ENCODE peak calls at places on chromosomes 11 and 22, in ten cellular contexts. One of them, this sample, is unnamed.
A peak's percentile ranks its signal among the peaks of the same experiment; 100 is the strongest.

GRCh38 chr22:27430799-27431480 is 370.6 kb downstream of the MN1 start:
- DNase-seq in Peyer's patch: no peak
- DNase-seq in right lobe of liver: no peak
- DNase-seq in CD8-positive, alpha-beta T cell: no peak
- DNase-seq in spleen: no peak
- DNase-seq in thyroid gland: no peak
- DNase-seq in adrenal gland: no peak
- DNase-seq in GM23338: no peak
- DNase-seq in aorta: no peak
- DNase-seq in brain microvascular endothelial cell: no peak
- DNase-seq in this sample: no peak

GRCh38 chr11:27839226-27839913 is 139.1 kb upstream of the BDNF start:
- DNase-seq in Peyer's patch: no peak
- DNase-seq in right lobe of liver: no peak
- DNase-seq in CD8-positive, alpha-beta T cell: no peak
- DNase-seq in spleen: no peak
- DNase-seq in thyroid gland: no peak
- DNase-seq in adrenal gland: no peak
- DNase-seq in GM23338: peak; percentile 52
- DNase-seq in aorta: no peak
- DNase-seq in brain microvascular endothelial cell: peak; percentile 11
- DNase-seq in this sample: no peak

GRCh38 chr22:35883028-35883620 is 145.5 kb downstream of the RBFOX2 start:
- DNase-seq in Peyer's patch: no peak
- DNase-seq in right lobe of liver: no peak
- DNase-seq in CD8-positive, alpha-beta T cell: no peak
- DNase-seq in spleen: no peak
- DNase-seq in thyroid gland: no peak
- DNase-seq in adrenal gland: no peak
- DNase-seq in GM23338: peak; percentile 33
- DNase-seq in aorta: no peak
- DNase-seq in brain microvascular endothelial cell: no peak
- DNase-seq in this sample: no peak

GRCh38 chr11:109267293-109268095 is 154.5 kb upstream of the C11orf87 start:
- DNase-seq in Peyer's patch: no peak
- DNase-seq in right lobe of liver: no peak
- DNase-seq in CD8-positive, alpha-beta T cell: no peak
- DNase-seq in spleen: no peak
- DNase-seq in thyroid gland: no peak
- DNase-seq in adrenal gland: no peak
- DNase-seq in GM23338: no peak
- DNase-seq in aorta: no peak
- DNase-seq in brain microvascular endothelial cell: no peak
- DNase-seq in this sample: no peak

GRCh38 chr11:69957849-69958248 is 120.3 kb upstream of the ANO1 start:
- DNase-seq in Peyer's patch: no peak
- DNase-seq in right lobe of liver: peak; percentile 16
- DNase-seq in CD8-positive, alpha-beta T cell: no peak
- DNase-seq in spleen: peak; percentile 31
- DNase-seq in thyroid gland: no peak
- DNase-seq in adrenal gland: no peak
- DNase-seq in GM23338: no peak
- DNase-seq in aorta: peak; percentile 21
- DNase-seq in brain microvascular endothelial cell: no peak
- DNase-seq in this sample: no peak

GRCh38 chr22:45632791-45633515 is 38.7 kb upstream of the ATXN10 start:
- DNase-seq in Peyer's patch: no peak
- DNase-seq in right lobe of liver: no peak
- DNase-seq in CD8-positive, alpha-beta T cell: no peak
- DNase-seq in spleen: no peak
- DNase-seq in thyroid gland: peak; percentile 41
- DNase-seq in adrenal gland: no peak
- DNase-seq in GM23338: peak; percentile 26
- DNase-seq in aorta: peak; percentile 43
- DNase-seq in brain microvascular endothelial cell: peak; percentile 5
- DNase-seq in this sample: no peak

GRCh38 chr11:90218606-90219005 is 4.2 kb downstream of the CHORDC1 start:
- DNase-seq in Peyer's patch: no peak
- DNase-seq in right lobe of liver: no peak
- DNase-seq in CD8-positive, alpha-beta T cell: no peak
- DNase-seq in spleen: no peak
- DNase-seq in thyroid gland: peak; percentile 54
- DNase-seq in adrenal gland: no peak
- DNase-seq in GM23338: peak; percentile 63
- DNase-seq in aorta: no peak
- DNase-seq in brain microvascular endothelial cell: no peak
- DNase-seq in this sample: no peak

GRCh38 chr11:44939673-44940072 is 11.0 kb downstream of the TP53I11 start:
- DNase-seq in Peyer's patch: no peak
- DNase-seq in right lobe of liver: no peak
- DNase-seq in CD8-positive, alpha-beta T cell: no peak
- DNase-seq in spleen: no peak
- DNase-seq in thyroid gland: no peak
- DNase-seq in adrenal gland: no peak
- DNase-seq in GM23338: peak; percentile 80
- DNase-seq in aorta: no peak
- DNase-seq in brain microvascular endothelial cell: no peak
- DNase-seq in this sample: no peak

GRCh38 chr11:134500621-134501020 is 88.6 kb upstream of the B3GAT1 start:
- DNase-seq in Peyer's patch: no peak
- DNase-seq in right lobe of liver: no peak
- DNase-seq in CD8-positive, alpha-beta T cell: no peak
- DNase-seq in spleen: no peak
- DNase-seq in thyroid gland: no peak
- DNase-seq in adrenal gland: no peak
- DNase-seq in GM23338: no peak
- DNase-seq in aorta: peak; percentile 39
- DNase-seq in brain microvascular endothelial cell: no peak
- DNase-seq in this sample: no peak

GRCh38 chr11:72684236-72684912 is 10.2 kb upstream of the PDE2A start:
- DNase-seq in Peyer's patch: peak; percentile 60
- DNase-seq in right lobe of liver: no peak
- DNase-seq in CD8-positive, alpha-beta T cell: peak; percentile 22
- DNase-seq in spleen: peak; percentile 85
- DNase-seq in thyroid gland: peak; percentile 52
- DNase-seq in adrenal gland: peak; percentile 86
- DNase-seq in GM23338: peak; percentile 73
- DNase-seq in aorta: peak; percentile 90
- DNase-seq in brain microvascular endothelial cell: peak; percentile 57
- DNase-seq in this sample: peak; percentile 60

GRCh38 chr11:34150494-34151151 is 45.2 kb downstream of the NAT10 start:
- DNase-seq in Peyer's patch: no peak
- DNase-seq in right lobe of liver: no peak
- DNase-seq in CD8-positive, alpha-beta T cell: no peak
- DNase-seq in spleen: peak; percentile 48
- DNase-seq in thyroid gland: no peak
- DNase-seq in adrenal gland: no peak
- DNase-seq in GM23338: no peak
- DNase-seq in aorta: no peak
- DNase-seq in brain microvascular endothelial cell: no peak
- DNase-seq in this sample: no peak

GRCh38 chr22:36536717-36537116 is 7.8 kb upstream of the EIF3D start:
- DNase-seq in Peyer's patch: no peak
- DNase-seq in right lobe of liver: no peak
- DNase-seq in CD8-positive, alpha-beta T cell: no peak
- DNase-seq in spleen: no peak
- DNase-seq in thyroid gland: peak; percentile 34
- DNase-seq in adrenal gland: no peak
- DNase-seq in GM23338: peak; percentile 29
- DNase-seq in aorta: no peak
- DNase-seq in brain microvascular endothelial cell: no peak
- DNase-seq in this sample: no peak

GRCh38 chr11:95599959-95600586 is 189.5 kb downstream of the FAM76B start:
- DNase-seq in Peyer's patch: no peak
- DNase-seq in right lobe of liver: no peak
- DNase-seq in CD8-positive, alpha-beta T cell: no peak
- DNase-seq in spleen: no peak
- DNase-seq in thyroid gland: no peak
- DNase-seq in adrenal gland: no peak
- DNase-seq in GM23338: no peak
- DNase-seq in aorta: no peak
- DNase-seq in brain microvascular endothelial cell: no peak
- DNase-seq in this sample: no peak

GRCh38 chr22:33844273-33844672 is 76.0 kb downstream of the LARGE1 start:
- DNase-seq in Peyer's patch: no peak
- DNase-seq in right lobe of liver: no peak
- DNase-seq in CD8-positive, alpha-beta T cell: no peak
- DNase-seq in spleen: no peak
- DNase-seq in thyroid gland: no peak
- DNase-seq in adrenal gland: no peak
- DNase-seq in GM23338: peak; percentile 66
- DNase-seq in aorta: no peak
- DNase-seq in brain microvascular endothelial cell: no peak
- DNase-seq in this sample: no peak

GRCh38 chr11:125579811-125580210 is 10.5 kb downstream of the EI24 start:
- DNase-seq in Peyer's patch: no peak
- DNase-seq in right lobe of liver: no peak
- DNase-seq in CD8-positive, alpha-beta T cell: no peak
- DNase-seq in spleen: no peak
- DNase-seq in thyroid gland: no peak
- DNase-seq in adrenal gland: no peak
- DNase-seq in GM23338: no peak
- DNase-seq in aorta: no peak
- DNase-seq in brain microvascular endothelial cell: no peak
- DNase-seq in this sample: no peak
- H3K36me3 ChIP-seq in Peyer's patch: no peaks in the 10 kb centered on the region
- H3K36me3 ChIP-seq in right lobe of liver: peaks cover 89% of the 10 kb centered on the region
- H3K36me3 ChIP-seq in CD8-positive, alpha-beta T cell: peaks cover 49% of the 10 kb centered on the region
- H3K36me3 ChIP-seq in spleen: peaks cover 95% of the 10 kb centered on the region
- H3K36me3 ChIP-seq in thyroid gland: peaks cover 84% of the 10 kb centered on the region
- H3K36me3 ChIP-seq in adrenal gland: no peaks in the 10 kb centered on the region
- H3K36me3 ChIP-seq in GM23338: peaks cover 82% of the 10 kb centered on the region
- H3K36me3 ChIP-seq in aorta: peaks cover 14% of the 10 kb centered on the region
- H3K36me3 ChIP-seq in brain microvascular endothelial cell: peaks cover 60% of the 10 kb centered on the region
- H3K36me3 ChIP-seq in this sample: peaks cover 12% of the 10 kb centered on the region

GRCh38 chr11:47783087-47783610 is 16.0 kb upstream of the FNBP4 start:
- DNase-seq in Peyer's patch: no peak
- DNase-seq in right lobe of liver: no peak
- DNase-seq in CD8-positive, alpha-beta T cell: no peak
- DNase-seq in spleen: no peak
- DNase-seq in thyroid gland: no peak
- DNase-seq in adrenal gland: no peak
- DNase-seq in GM23338: no peak
- DNase-seq in aorta: no peak
- DNase-seq in brain microvascular endothelial cell: no peak
- DNase-seq in this sample: no peak
- H3K36me3 ChIP-seq in Peyer's patch: no peaks in the 10 kb centered on the region
- H3K36me3 ChIP-seq in right lobe of liver: peaks cover 32% of the 10 kb centered on the region
- H3K36me3 ChIP-seq in CD8-positive, alpha-beta T cell: peaks cover 44% of the 10 kb centered on the region
- H3K36me3 ChIP-seq in spleen: peaks cover 89% of the 10 kb centered on the region
- H3K36me3 ChIP-seq in thyroid gland: peaks cover 85% of the 10 kb centered on the region
- H3K36me3 ChIP-seq in adrenal gland: no peaks in the 10 kb centered on the region
- H3K36me3 ChIP-seq in GM23338: peaks cover 76% of the 10 kb centered on the region
- H3K36me3 ChIP-seq in aorta: peaks cover 4% of the 10 kb centered on the region
- H3K36me3 ChIP-seq in brain microvascular endothelial cell: peaks cover 43% of the 10 kb centered on the region
- H3K36me3 ChIP-seq in this sample: peaks cover 8% of the 10 kb centered on the region

GRCh38 chr11:111365722-111366559 is 13.1 kb downstream of the POU2AF1 start:
- DNase-seq in Peyer's patch: no peak
- DNase-seq in right lobe of liver: no peak
- DNase-seq in CD8-positive, alpha-beta T cell: no peak
- DNase-seq in spleen: no peak
- DNase-seq in thyroid gland: no peak
- DNase-seq in adrenal gland: no peak
- DNase-seq in GM23338: no peak
- DNase-seq in aorta: no peak
- DNase-seq in brain microvascular endothelial cell: no peak
- DNase-seq in this sample: no peak

GRCh38 chr11:111366560-111367410 is 12.3 kb downstream of the POU2AF1 start:
- DNase-seq in Peyer's patch: no peak
- DNase-seq in right lobe of liver: no peak
- DNase-seq in CD8-positive, alpha-beta T cell: no peak
- DNase-seq in spleen: no peak
- DNase-seq in thyroid gland: no peak
- DNase-seq in adrenal gland: no peak
- DNase-seq in GM23338: no peak
- DNase-seq in aorta: no peak
- DNase-seq in brain microvascular endothelial cell: no peak
- DNase-seq in this sample: no peak

GRCh38 chr11:111362887-111363411 is 16.1 kb downstream of the POU2AF1 start:
- DNase-seq in Peyer's patch: no peak
- DNase-seq in right lobe of liver: peak; percentile 93
- DNase-seq in CD8-positive, alpha-beta T cell: no peak
- DNase-seq in spleen: no peak
- DNase-seq in thyroid gland: peak; percentile 86
- DNase-seq in adrenal gland: no peak
- DNase-seq in GM23338: no peak
- DNase-seq in aorta: no peak
- DNase-seq in brain microvascular endothelial cell: no peak
- DNase-seq in this sample: no peak

GRCh38 chr11:111363985-111364384 is 15.1 kb downstream of the POU2AF1 start:
- DNase-seq in Peyer's patch: no peak
- DNase-seq in right lobe of liver: no peak
- DNase-seq in CD8-positive, alpha-beta T cell: no peak
- DNase-seq in spleen: no peak
- DNase-seq in thyroid gland: no peak
- DNase-seq in adrenal gland: no peak
- DNase-seq in GM23338: no peak
- DNase-seq in aorta: no peak
- DNase-seq in brain microvascular endothelial cell: no peak
- DNase-seq in this sample: no peak

DNA sequence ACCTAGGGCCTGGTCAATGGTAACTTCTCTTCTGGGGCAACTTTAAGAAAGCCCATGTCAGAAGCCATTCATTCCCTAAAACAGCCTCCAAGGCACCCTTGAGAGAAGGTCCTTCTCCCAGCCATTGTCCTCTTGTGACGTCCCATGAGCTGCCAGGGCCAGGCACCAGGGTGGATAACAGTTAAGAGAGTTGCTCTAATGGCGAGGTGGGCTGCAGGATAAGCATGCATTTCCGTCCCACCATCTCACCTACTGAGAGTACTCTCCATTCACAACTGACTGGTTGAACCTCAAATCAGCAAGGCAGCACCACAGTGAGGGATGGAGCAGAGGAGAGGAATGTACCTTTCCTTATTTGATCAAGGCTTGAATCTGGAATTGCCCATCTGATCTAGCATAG is 14.6 kb downstream of the POU2AF1 start:
- DNase-seq in Peyer's patch: no peak
- DNase-seq in right lobe of liver: no peak
- DNase-seq in CD8-positive, alpha-beta T cell: no peak
- DNase-seq in spleen: no peak
- DNase-seq in thyroid gland: no peak
- DNase-seq in adrenal gland: no peak
- DNase-seq in GM23338: no peak
- DNase-seq in aorta: no peak
- DNase-seq in brain microvascular endothelial cell: no peak
- DNase-seq in this sample: no peak
- H3K36me3 ChIP-seq in Peyer's patch: no peaks in the 10 kb centered on the region
- H3K36me3 ChIP-seq in right lobe of liver: no peaks in the 10 kb centered on the region
- H3K36me3 ChIP-seq in CD8-positive, alpha-beta T cell: no peaks in the 10 kb centered on the region
- H3K36me3 ChIP-seq in spleen: no peaks in the 10 kb centered on the region
- H3K36me3 ChIP-seq in thyroid gland: no peaks in the 10 kb centered on the region
- H3K36me3 ChIP-seq in adrenal gland: no peaks in the 10 kb centered on the region
- H3K36me3 ChIP-seq in GM23338: no peaks in the 10 kb centered on the region
- H3K36me3 ChIP-seq in aorta: no peaks in the 10 kb centered on the region
- H3K36me3 ChIP-seq in brain microvascular endothelial cell: no peaks in the 10 kb centered on the region
- H3K36me3 ChIP-seq in this sample: no peaks in the 10 kb centered on the region

DNA sequence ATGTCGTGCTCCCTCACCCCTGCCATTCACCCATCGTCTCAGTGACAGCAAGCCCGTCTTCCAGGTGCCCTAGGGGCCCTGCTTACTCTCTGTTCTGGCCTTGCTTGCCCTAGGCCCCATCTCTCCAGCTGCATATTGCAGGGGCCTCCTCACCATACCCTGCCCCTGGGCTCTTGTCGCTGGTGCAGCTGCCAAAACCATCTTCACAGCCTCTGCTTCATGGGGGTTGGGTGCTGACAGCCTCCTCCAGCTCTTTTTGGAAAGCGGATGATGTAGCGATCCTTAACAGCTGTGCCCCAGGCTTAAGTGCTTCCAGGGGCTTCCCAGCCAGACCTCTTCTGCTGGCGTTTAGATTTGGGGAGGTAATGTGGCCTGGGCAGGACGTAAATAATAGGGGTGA is 61.3 kb upstream of the SUSD2 start:
- DNase-seq in Peyer's patch: no peak
- DNase-seq in right lobe of liver: no peak
- DNase-seq in CD8-positive, alpha-beta T cell: no peak
- DNase-seq in spleen: no peak
- DNase-seq in thyroid gland: no peak
- DNase-seq in adrenal gland: no peak
- DNase-seq in GM23338: no peak
- DNase-seq in aorta: no peak
- DNase-seq in brain microvascular endothelial cell: no peak
- DNase-seq in this sample: no peak
- H3K36me3 ChIP-seq in Peyer's patch: no peaks in the 10 kb centered on the region
- H3K36me3 ChIP-seq in right lobe of liver: no peaks in the 10 kb centered on the region
- H3K36me3 ChIP-seq in CD8-positive, alpha-beta T cell: peaks cover 62% of the 10 kb centered on the region
- H3K36me3 ChIP-seq in spleen: peaks cover 65% of the 10 kb centered on the region
- H3K36me3 ChIP-seq in thyroid gland: peaks cover 57% of the 10 kb centered on the region
- H3K36me3 ChIP-seq in adrenal gland: no peaks in the 10 kb centered on the region
- H3K36me3 ChIP-seq in GM23338: no peaks in the 10 kb centered on the region
- H3K36me3 ChIP-seq in aorta: no peaks in the 10 kb centered on the region
- H3K36me3 ChIP-seq in brain microvascular endothelial cell: peaks cover 16% of the 10 kb centered on the region
- H3K36me3 ChIP-seq in this sample: peaks cover 2% of the 10 kb centered on the region